ENCODE peak calls at places on chromosome 3, in four cellular contexts. K is HAP-1, F is D341Med, M is SK-N-DZ. S is an unnamed sample.

GRCh38 chr3:171306631-171307030 is 153.6 kb downstream of the TNIK start:
- DNase-seq in K (no peak), F (no peak), M (no peak), S (no peak)

GRCh38 chr3:15606434-15606891 is 4.9 kb downstream of the BTD start:
- DNase-seq in K (no peak), F (no peak), M (no peak), S (peak; percentile 78)

GRCh38 chr3:67526246-67526645 is 128.2 kb downstream of the SUCLG2 start:
- DNase-seq in K (peak; percentile 97), F (no peak), M (no peak), S (peak; percentile 28)

GRCh38 chr3:70249509-70250160 is 62.8 kb downstream of the MDFIC2 start:
- DNase-seq in K (no peak), F (no peak), M (no peak), S (no peak)

GRCh38 chr3:27483117-27484001 is 825 bp downstream of the SLC4A7 start:
- DNase-seq in K (peak; percentile 66), F (peak; percentile 61), M (peak; percentile 67), S (peak; percentile 72)

GRCh38 chr3:172607305-172608121 is 84.3 kb upstream of the TNFSF10 start:
- DNase-seq in K (peak; percentile 21), F (no peak), M (no peak), S (peak; percentile 79)

GRCh38 chr3:48595526-48596121 is 495 bp upstream of the COL7A1 start:
- DNase-seq in K (no peak), F (no peak), M (peak; percentile 20), S (peak; percentile 34)

GRCh38 chr3:15099364-15100098 is 583 bp upstream of the RBSN start:
- DNase-seq in K (no peak), F (peak; percentile 53), M (no peak), S (no peak)

GRCh38 chr3:53030864-53031445 is 14.9 kb downstream of the SFMBT1 start:
- DNase-seq in K (no peak), F (no peak), M (no peak), S (no peak)

GRCh38 chr3:139358857-139359562 is 15.2 kb downstream of the MRPS22 start:
- DNase-seq in K (peak; percentile 3), F (peak; percentile 43), M (no peak), S (peak; percentile 90)

GRCh38 chr3:111152506-111152905 is 80.9 kb downstream of the NECTIN3 start:
- DNase-seq in K (no peak), F (no peak), M (no peak), S (no peak)

GRCh38 chr3:173889522-173890055 is 492.0 kb downstream of the NLGN1 start:
- DNase-seq in K (no peak), F (no peak), M (no peak), S (no peak)

GRCh38 chr3:21330293-21330692 is 420.7 kb downstream of the ZNF385D start:
- DNase-seq in K (no peak), F (no peak), M (no peak), S (no peak)

GRCh38 chr3:124597979-124598378 is 132.3 kb upstream of the UMPS start:
- DNase-seq in K (no peak), F (no peak), M (no peak), S (no peak)

GRCh38 chr3:171132873-171133272 is 106.4 kb upstream of the SLC2A2 start:
- DNase-seq in K (no peak), F (no peak), M (no peak), S (no peak)

GRCh38 chr3:49428697-49429100 is 425 bp downstream of the NICN1 start:
- DNase-seq in K (no peak), F (no peak), M (no peak), S (no peak)

GRCh38 chr3:111691293-111691909 is 96.3 kb upstream of the ZBED2 start:
- DNase-seq in K (peak; percentile 49), F (peak; percentile 49), M (peak; percentile 37), S (peak; percentile 77)

GRCh38 chr3:58164199-58164879 is 46.4 kb downstream of the DNASE1L3 start:
- DNase-seq in K (no peak), F (no peak), M (no peak), S (no peak)

GRCh38 chr3:23422511-23422851 is 219.4 kb downstream of the UBE2E2 start:
- DNase-seq in K (no peak), F (no peak), M (no peak), S (no peak)

GRCh38 chr3:194310516-194310915 is 40.6 kb downstream of the CPN2 start:
- DNase-seq in K (no peak), F (no peak), M (no peak), S (no peak)

GRCh38 chr3:107347717-107348116 is 29.5 kb upstream of the CCDC54 start:
- DNase-seq in K (no peak), F (no peak), M (no peak), S (no peak)

GRCh38 chr3:179348325-179349013 is 960 bp downstream of the MFN1 start:
- DNase-seq in K (no peak), F (no peak), M (no peak), S (no peak)

GRCh38 chr3:107574650-107575049 is 51.9 kb downstream of the BBX start:
- DNase-seq in K (peak; percentile 38), F (peak; percentile 35), M (peak; percentile 24), S (peak; percentile 66)

GRCh38 chr3:24318668-24319287 is 175.9 kb downstream of the THRB start:
- DNase-seq in K (no peak), F (no peak), M (no peak), S (no peak)

GRCh38 chr3:45204136-45204535 is 22.0 kb downstream of the TMEM158 start:
- DNase-seq in K (no peak), F (no peak), M (no peak), S (no peak)

GRCh38 chr3:28077566-28077965 is 163.9 kb upstream of the CMC1 start:
- DNase-seq in K (peak; percentile 21), F (peak; percentile 21), M (no peak), S (peak; percentile 85)

GRCh38 chr3:184663756-184664155 is 48.1 kb downstream of the MAGEF1 start:
- DNase-seq in K (no peak), F (no peak), M (peak; percentile 53), S (no peak)

GRCh38 chr3:29324180-29324651 is 43.3 kb downstream of the RBMS3 start:
- DNase-seq in K (peak; percentile 34), F (peak; percentile 33), M (peak; percentile 67), S (peak; percentile 18)